ENCODE peak calls at places on chromosomes 13 and 19, in four cellular contexts. Q, D, R and O are unnamed samples.
A peak's percentile ranks its signal among the peaks of the same experiment; 100 is the strongest.

GRCh38 chr13:114128624-114129522 is 3.5 kb downstream of the RASA3 start:
- DNase-seq in Q (no peak), D (peak; percentile 94), R (no peak), O (no peak)

GRCh38 chr13:44136693-44137268 is 236.8 kb upstream of the SERP2 start:
- DNase-seq in Q (no peak), D (no peak), R (no peak), O (no peak)

GRCh38 chr13:50129923-50130685 is 114.9 kb downstream of the KCNRG start:
- DNase-seq in Q (no peak), D (no peak), R (peak; percentile 6), O (peak; percentile 43)

GRCh38 chr13:95338905-95339304 is 37.7 kb upstream of the ABCC4 start:
- DNase-seq in Q (no peak), D (no peak), R (no peak), O (no peak)

GRCh38 chr19:17797397-17798201 is 2.7 kb downstream of the B3GNT3 start:
- DNase-seq in Q (no peak), D (no peak), R (peak; percentile 78), O (peak; percentile 89)

GRCh38 chr19:1070576-1070930 is 3.6 kb downstream of the ARHGAP45 start:
- DNase-seq in Q (no peak), D (no peak), R (no peak), O (no peak)

GRCh38 chr13:43326100-43326499 is 302.7 kb downstream of the DNAJC15 start:
- DNase-seq in Q (no peak), D (no peak), R (no peak), O (no peak)

GRCh38 chr19:50669319-50670101 is 20.3 kb downstream of the C19orf81 start:
- DNase-seq in Q (no peak), D (peak; percentile 16), R (peak; percentile 69), O (peak; percentile 27)

GRCh38 chr19:2661615-2662014 is 40.9 kb downstream of the GNG7 start:
- DNase-seq in Q (no peak), D (no peak), R (no peak), O (no peak)

GRCh38 chr13:47081850-47082249 is 185.0 kb upstream of the HTR2A start:
- DNase-seq in Q (no peak), D (no peak), R (no peak), O (no peak)

GRCh38 chr13:99366075-99366987 is 59.1 kb upstream of the GPR183 start:
- DNase-seq in Q (no peak), D (no peak), R (no peak), O (no peak)

GRCh38 chr19:30669329-30670010 is 297.3 kb downstream of the ZNF536 start:
- DNase-seq in Q (no peak), D (no peak), R (peak; percentile 66), O (peak; percentile 55)

GRCh38 chr19:3881272-3882040 is 971 bp downstream of the ATCAY start:
- DNase-seq in Q (no peak), D (no peak), R (no peak), O (no peak)
- TF ChIP-seq CTCF in Q (no peak), D (no peak), R (no peak), O (no peak)

GRCh38 chr19:14093117-14093784 is 2.7 kb upstream of the SAMD1 start:
- DNase-seq in Q (no peak), D (no peak), R (no peak), O (no peak)

GRCh38 chr19:14094854-14095253 is 4.3 kb upstream of the SAMD1 start:
- DNase-seq in Q (no peak), D (no peak), R (no peak), O (no peak)

GRCh38 chr19:14097532-14098151 is 7.1 kb upstream of the SAMD1 start:
- DNase-seq in Q (no peak), D (no peak), R (no peak), O (no peak)

GRCh38 chr19:14091885-14092462 is 1.4 kb upstream of the SAMD1 start:
- DNase-seq in Q (no peak), D (no peak), R (no peak), O (no peak)

GRCh38 chr19:14096272-14096992 is 5.9 kb upstream of the SAMD1 start:
- DNase-seq in Q (no peak), D (no peak), R (no peak), O (no peak)
- TF ChIP-seq CTCF in Q (no peak), D (no peak), R (no peak), O (peak; percentile 8)

GRCh38 chr19:5823579-5824281 is 15.8 kb downstream of the FUT6 start:
- DNase-seq in Q (no peak), D (no peak), R (peak; percentile 53), O (peak; percentile 72)
- TF ChIP-seq CTCF in Q (peak; percentile 38), D (no peak), R (peak; percentile 51), O (peak; percentile 46)

GRCh38 chr19:10334340-10335148 is 1.2 kb upstream of the RAVER1 start:
- DNase-seq in Q (peak; percentile 81), D (no peak), R (peak; percentile 66), O (peak; percentile 98)
- TF ChIP-seq CTCF in Q (no peak), D (no peak), R (no peak), O (peak; percentile 7)

GRCh38 chr19:33471111-33471996 is 50.2 kb downstream of the PEPD start:
- DNase-seq in Q (no peak), D (no peak), R (no peak), O (no peak)

GRCh38 chr19:33470040-33470330 is 51.6 kb downstream of the PEPD start:
- DNase-seq in Q (no peak), D (no peak), R (no peak), O (no peak)

GRCh38 chr19:33473644-33474305 is 47.8 kb downstream of the PEPD start:
- DNase-seq in Q (no peak), D (no peak), R (no peak), O (no peak)

GRCh38 chr19:33470686-33471085 is 50.9 kb downstream of the PEPD start:
- DNase-seq in Q (no peak), D (no peak), R (no peak), O (no peak)

GRCh38 chr19:33472696-33473624 is 48.6 kb downstream of the PEPD start:
- DNase-seq in Q (peak; percentile 79), D (no peak), R (no peak), O (peak; percentile 81)
- TF ChIP-seq CTCF in Q (no peak), D (no peak), R (no peak), O (no peak)